ENCODE peak calls at places on chromosomes 12 and 14, in eight cellular contexts. One of them, this sample, is unnamed.
A peak's percentile ranks its signal among the peaks of the same experiment; 100 is the strongest.

GRCh38 chr14:59150990-59151389 is 37.5 kb upstream of the DAAM1 start:
- DNase-seq in NCI-H446 treated with DMSO at 0.1 percent for 48 hours: no peak
- DNase-seq in tibial artery: peak; percentile 30
- DNase-seq in midbrain: peak; percentile 2
- DNase-seq in NCI-H1105: no peak
- DNase-seq in heart left ventricle: no peak
- DNase-seq in activated CD8-positive, alpha-beta memory T cell treated with anti-CD3 and anti-CD28 coated beads, Interleukin-2, amount 50 U/mL, for 48 hours: no peak
- DNase-seq in Calu3: no peak
- DNase-seq in this sample: no peak

GRCh38 chr12:17875230-17875629 is 214.8 kb downstream of the RERGL start:
- DNase-seq in NCI-H446 treated with DMSO at 0.1 percent for 48 hours: no peak
- DNase-seq in tibial artery: no peak
- DNase-seq in midbrain: no peak
- DNase-seq in NCI-H1105: no peak
- DNase-seq in heart left ventricle: no peak
- DNase-seq in activated CD8-positive, alpha-beta memory T cell treated with anti-CD3 and anti-CD28 coated beads, Interleukin-2, amount 50 U/mL, for 48 hours: no peak
- DNase-seq in Calu3: no peak
- DNase-seq in this sample: no peak

GRCh38 chr14:67766035-67766680 is 50.2 kb downstream of the ZFYVE26 start:
- DNase-seq in NCI-H446 treated with DMSO at 0.1 percent for 48 hours: no peak
- DNase-seq in tibial artery: peak; percentile 24
- DNase-seq in midbrain: peak; percentile 28
- DNase-seq in NCI-H1105: no peak
- DNase-seq in heart left ventricle: no peak
- DNase-seq in activated CD8-positive, alpha-beta memory T cell treated with anti-CD3 and anti-CD28 coated beads, Interleukin-2, amount 50 U/mL, for 48 hours: no peak
- DNase-seq in Calu3: no peak
- DNase-seq in this sample: no peak

GRCh38 chr14:104678901-104679705 is 10.3 kb upstream of the INF2 start:
- DNase-seq in NCI-H446 treated with DMSO at 0.1 percent for 48 hours: no peak
- DNase-seq in tibial artery: no peak
- DNase-seq in midbrain: peak; percentile 63
- DNase-seq in NCI-H1105: no peak
- DNase-seq in heart left ventricle: peak; percentile 64
- DNase-seq in activated CD8-positive, alpha-beta memory T cell treated with anti-CD3 and anti-CD28 coated beads, Interleukin-2, amount 50 U/mL, for 48 hours: no peak
- DNase-seq in Calu3: no peak
- DNase-seq in this sample: no peak

GRCh38 chr12:49413796-49414195 is 46.5 kb downstream of the SPATS2 start:
- DNase-seq in NCI-H446 treated with DMSO at 0.1 percent for 48 hours: no peak
- DNase-seq in tibial artery: no peak
- DNase-seq in midbrain: no peak
- DNase-seq in NCI-H1105: no peak
- DNase-seq in heart left ventricle: no peak
- DNase-seq in activated CD8-positive, alpha-beta memory T cell treated with anti-CD3 and anti-CD28 coated beads, Interleukin-2, amount 50 U/mL, for 48 hours: no peak
- DNase-seq in Calu3: no peak
- DNase-seq in this sample: no peak

GRCh38 chr14:69861170-69861569 is 18.0 kb upstream of the SMOC1 start:
- DNase-seq in NCI-H446 treated with DMSO at 0.1 percent for 48 hours: no peak
- DNase-seq in tibial artery: no peak
- DNase-seq in midbrain: no peak
- DNase-seq in NCI-H1105: no peak
- DNase-seq in heart left ventricle: no peak
- DNase-seq in activated CD8-positive, alpha-beta memory T cell treated with anti-CD3 and anti-CD28 coated beads, Interleukin-2, amount 50 U/mL, for 48 hours: no peak
- DNase-seq in Calu3: no peak
- DNase-seq in this sample: no peak

GRCh38 chr12:685388-685787 is 22.1 kb upstream of the NINJ2 start:
- DNase-seq in NCI-H446 treated with DMSO at 0.1 percent for 48 hours: no peak
- DNase-seq in tibial artery: no peak
- DNase-seq in midbrain: no peak
- DNase-seq in NCI-H1105: no peak
- DNase-seq in heart left ventricle: no peak
- DNase-seq in activated CD8-positive, alpha-beta memory T cell treated with anti-CD3 and anti-CD28 coated beads, Interleukin-2, amount 50 U/mL, for 48 hours: peak; percentile 71
- DNase-seq in Calu3: no peak
- DNase-seq in this sample: no peak

GRCh38 chr12:91511795-91512420 is 329.3 kb upstream of the DCN start:
- DNase-seq in NCI-H446 treated with DMSO at 0.1 percent for 48 hours: no peak
- DNase-seq in tibial artery: no peak
- DNase-seq in midbrain: no peak
- DNase-seq in NCI-H1105: no peak
- DNase-seq in heart left ventricle: no peak
- DNase-seq in activated CD8-positive, alpha-beta memory T cell treated with anti-CD3 and anti-CD28 coated beads, Interleukin-2, amount 50 U/mL, for 48 hours: no peak
- DNase-seq in Calu3: no peak
- DNase-seq in this sample: no peak

GRCh38 chr12:50505945-50506344 is 1.2 kb downstream of the DIP2B start:
- DNase-seq in NCI-H446 treated with DMSO at 0.1 percent for 48 hours: no peak
- DNase-seq in tibial artery: peak; percentile 58
- DNase-seq in midbrain: peak; percentile 94
- DNase-seq in NCI-H1105: no peak
- DNase-seq in heart left ventricle: no peak
- DNase-seq in activated CD8-positive, alpha-beta memory T cell treated with anti-CD3 and anti-CD28 coated beads, Interleukin-2, amount 50 U/mL, for 48 hours: no peak
- DNase-seq in Calu3: no peak
- DNase-seq in this sample: no peak

GRCh38 chr14:101069666-101070362 is 166.3 kb upstream of the RTL1 start:
- DNase-seq in NCI-H446 treated with DMSO at 0.1 percent for 48 hours: no peak
- DNase-seq in tibial artery: peak; percentile 10
- DNase-seq in midbrain: no peak
- DNase-seq in NCI-H1105: no peak
- DNase-seq in heart left ventricle: peak; percentile 27
- DNase-seq in activated CD8-positive, alpha-beta memory T cell treated with anti-CD3 and anti-CD28 coated beads, Interleukin-2, amount 50 U/mL, for 48 hours: peak; percentile 25
- DNase-seq in Calu3: no peak
- DNase-seq in this sample: no peak

GRCh38 chr12:127025545-127025944 is 1241.4 kb upstream of the TMEM132C start:
- DNase-seq in NCI-H446 treated with DMSO at 0.1 percent for 48 hours: no peak
- DNase-seq in tibial artery: no peak
- DNase-seq in midbrain: no peak
- DNase-seq in NCI-H1105: no peak
- DNase-seq in heart left ventricle: no peak
- DNase-seq in activated CD8-positive, alpha-beta memory T cell treated with anti-CD3 and anti-CD28 coated beads, Interleukin-2, amount 50 U/mL, for 48 hours: no peak
- DNase-seq in Calu3: no peak
- DNase-seq in this sample: no peak

GRCh38 chr14:22560638-22561365 is 28.2 kb downstream of the DAD1 start:
- DNase-seq in NCI-H446 treated with DMSO at 0.1 percent for 48 hours: no peak
- DNase-seq in tibial artery: no peak
- DNase-seq in midbrain: no peak
- DNase-seq in NCI-H1105: no peak
- DNase-seq in heart left ventricle: no peak
- DNase-seq in activated CD8-positive, alpha-beta memory T cell treated with anti-CD3 and anti-CD28 coated beads, Interleukin-2, amount 50 U/mL, for 48 hours: peak; percentile 71
- DNase-seq in Calu3: peak; percentile 47
- DNase-seq in this sample: no peak

GRCh38 chr12:21416611-21417121 is 20.8 kb upstream of the PYROXD1 start:
- DNase-seq in NCI-H446 treated with DMSO at 0.1 percent for 48 hours: no peak
- DNase-seq in tibial artery: no peak
- DNase-seq in midbrain: no peak
- DNase-seq in NCI-H1105: no peak
- DNase-seq in heart left ventricle: no peak
- DNase-seq in activated CD8-positive, alpha-beta memory T cell treated with anti-CD3 and anti-CD28 coated beads, Interleukin-2, amount 50 U/mL, for 48 hours: no peak
- DNase-seq in Calu3: no peak
- DNase-seq in this sample: no peak

GRCh38 chr12:52151859-52152783 is 39.7 kb downstream of the KRT80 start:
- DNase-seq in NCI-H446 treated with DMSO at 0.1 percent for 48 hours: no peak
- DNase-seq in tibial artery: peak; percentile 63
- DNase-seq in midbrain: peak; percentile 7
- DNase-seq in NCI-H1105: no peak
- DNase-seq in heart left ventricle: peak; percentile 85
- DNase-seq in activated CD8-positive, alpha-beta memory T cell treated with anti-CD3 and anti-CD28 coated beads, Interleukin-2, amount 50 U/mL, for 48 hours: peak; percentile 87
- DNase-seq in Calu3: peak; percentile 79
- DNase-seq in this sample: peak; percentile 5

GRCh38 chr12:76611533-76611932 is 52.0 kb upstream of the OSBPL8 start:
- DNase-seq in NCI-H446 treated with DMSO at 0.1 percent for 48 hours: no peak
- DNase-seq in tibial artery: no peak
- DNase-seq in midbrain: no peak
- DNase-seq in NCI-H1105: no peak
- DNase-seq in heart left ventricle: no peak
- DNase-seq in activated CD8-positive, alpha-beta memory T cell treated with anti-CD3 and anti-CD28 coated beads, Interleukin-2, amount 50 U/mL, for 48 hours: no peak
- DNase-seq in Calu3: no peak
- DNase-seq in this sample: no peak

GRCh38 chr12:16189849-16190248 is 87.6 kb downstream of the SLC15A5 start:
- DNase-seq in NCI-H446 treated with DMSO at 0.1 percent for 48 hours: peak; percentile 2
- DNase-seq in tibial artery: no peak
- DNase-seq in midbrain: peak; percentile 13
- DNase-seq in NCI-H1105: peak; percentile 4
- DNase-seq in heart left ventricle: no peak
- DNase-seq in activated CD8-positive, alpha-beta memory T cell treated with anti-CD3 and anti-CD28 coated beads, Interleukin-2, amount 50 U/mL, for 48 hours: no peak
- DNase-seq in Calu3: no peak
- DNase-seq in this sample: peak; percentile 3

GRCh38 chr14:37573355-37573754 is 21.7 kb downstream of the FOXA1 start:
- DNase-seq in NCI-H446 treated with DMSO at 0.1 percent for 48 hours: no peak
- DNase-seq in tibial artery: no peak
- DNase-seq in midbrain: no peak
- DNase-seq in NCI-H1105: no peak
- DNase-seq in heart left ventricle: no peak
- DNase-seq in activated CD8-positive, alpha-beta memory T cell treated with anti-CD3 and anti-CD28 coated beads, Interleukin-2, amount 50 U/mL, for 48 hours: no peak
- DNase-seq in Calu3: no peak
- DNase-seq in this sample: no peak

GRCh38 chr12:124398578-124399227 is 103.8 kb downstream of the RFLNA start:
- DNase-seq in NCI-H446 treated with DMSO at 0.1 percent for 48 hours: no peak
- DNase-seq in tibial artery: peak; percentile 95
- DNase-seq in midbrain: no peak
- DNase-seq in NCI-H1105: no peak
- DNase-seq in heart left ventricle: no peak
- DNase-seq in activated CD8-positive, alpha-beta memory T cell treated with anti-CD3 and anti-CD28 coated beads, Interleukin-2, amount 50 U/mL, for 48 hours: no peak
- DNase-seq in Calu3: no peak
- DNase-seq in this sample: no peak

GRCh38 chr14:47675489-47676300 is at the start of gene MDGA2:
- DNase-seq in NCI-H446 treated with DMSO at 0.1 percent for 48 hours: no peak
- DNase-seq in tibial artery: no peak
- DNase-seq in midbrain: peak; percentile 21
- DNase-seq in NCI-H1105: peak; percentile 71
- DNase-seq in heart left ventricle: no peak
- DNase-seq in activated CD8-positive, alpha-beta memory T cell treated with anti-CD3 and anti-CD28 coated beads, Interleukin-2, amount 50 U/mL, for 48 hours: peak; percentile 49
- DNase-seq in Calu3: no peak
- DNase-seq in this sample: no peak

GRCh38 chr14:105153331-105153731 is 15.2 kb downstream of the JAG2 start:
- DNase-seq in NCI-H446 treated with DMSO at 0.1 percent for 48 hours: no peak
- DNase-seq in tibial artery: no peak
- DNase-seq in midbrain: no peak
- DNase-seq in NCI-H1105: no peak
- DNase-seq in heart left ventricle: peak; percentile 80
- DNase-seq in activated CD8-positive, alpha-beta memory T cell treated with anti-CD3 and anti-CD28 coated beads, Interleukin-2, amount 50 U/mL, for 48 hours: no peak
- DNase-seq in Calu3: no peak
- DNase-seq in this sample: no peak

GRCh38 chr14:104138098-104138890 is at the start of gene KIF26A:
- DNase-seq in NCI-H446 treated with DMSO at 0.1 percent for 48 hours: peak; percentile 91
- DNase-seq in tibial artery: no peak
- DNase-seq in midbrain: no peak
- DNase-seq in NCI-H1105: peak; percentile 73
- DNase-seq in heart left ventricle: peak; percentile 75
- DNase-seq in activated CD8-positive, alpha-beta memory T cell treated with anti-CD3 and anti-CD28 coated beads, Interleukin-2, amount 50 U/mL, for 48 hours: peak; percentile 71
- DNase-seq in Calu3: no peak
- DNase-seq in this sample: peak; percentile 93

GRCh38 chr12:67268335-67268895 is 743 bp upstream of the CAND1 start:
- DNase-seq in NCI-H446 treated with DMSO at 0.1 percent for 48 hours: peak; percentile 99
- DNase-seq in tibial artery: peak; percentile 95
- DNase-seq in midbrain: peak; percentile 99
- DNase-seq in NCI-H1105: peak; percentile 96
- DNase-seq in heart left ventricle: peak; percentile 77
- DNase-seq in activated CD8-positive, alpha-beta memory T cell treated with anti-CD3 and anti-CD28 coated beads, Interleukin-2, amount 50 U/mL, for 48 hours: peak; percentile 81
- DNase-seq in Calu3: peak; percentile 91
- DNase-seq in this sample: peak; percentile 95

GRCh38 chr12:114221976-114222630 is 183.8 kb downstream of the TBX5 start:
- DNase-seq in NCI-H446 treated with DMSO at 0.1 percent for 48 hours: no peak
- DNase-seq in tibial artery: no peak
- DNase-seq in midbrain: no peak
- DNase-seq in NCI-H1105: no peak
- DNase-seq in heart left ventricle: no peak
- DNase-seq in activated CD8-positive, alpha-beta memory T cell treated with anti-CD3 and anti-CD28 coated beads, Interleukin-2, amount 50 U/mL, for 48 hours: no peak
- DNase-seq in Calu3: no peak
- DNase-seq in this sample: no peak

GRCh38 chr14:24996930-24997329 is 53.0 kb downstream of the STXBP6 start:
- DNase-seq in NCI-H446 treated with DMSO at 0.1 percent for 48 hours: no peak
- DNase-seq in tibial artery: no peak
- DNase-seq in midbrain: no peak
- DNase-seq in NCI-H1105: no peak
- DNase-seq in heart left ventricle: no peak
- DNase-seq in activated CD8-positive, alpha-beta memory T cell treated with anti-CD3 and anti-CD28 coated beads, Interleukin-2, amount 50 U/mL, for 48 hours: no peak
- DNase-seq in Calu3: no peak
- DNase-seq in this sample: no peak

GRCh38 chr12:89243786-89244185 is 108.5 kb downstream of the DUSP6 start:
- DNase-seq in NCI-H446 treated with DMSO at 0.1 percent for 48 hours: no peak
- DNase-seq in tibial artery: no peak
- DNase-seq in midbrain: no peak
- DNase-seq in NCI-H1105: no peak
- DNase-seq in heart left ventricle: no peak
- DNase-seq in activated CD8-positive, alpha-beta memory T cell treated with anti-CD3 and anti-CD28 coated beads, Interleukin-2, amount 50 U/mL, for 48 hours: no peak
- DNase-seq in Calu3: no peak
- DNase-seq in this sample: no peak

GRCh38 chr12:99455350-99456037 is 192.1 kb upstream of the GARIN6 start:
- DNase-seq in NCI-H446 treated with DMSO at 0.1 percent for 48 hours: no peak
- DNase-seq in tibial artery: no peak
- DNase-seq in midbrain: no peak
- DNase-seq in NCI-H1105: no peak
- DNase-seq in heart left ventricle: no peak
- DNase-seq in activated CD8-positive, alpha-beta memory T cell treated with anti-CD3 and anti-CD28 coated beads, Interleukin-2, amount 50 U/mL, for 48 hours: no peak
- DNase-seq in Calu3: peak; percentile 40
- DNase-seq in this sample: no peak

GRCh38 chr12:65540140-65540539 is 261.7 kb downstream of the MSRB3 start:
- DNase-seq in NCI-H446 treated with DMSO at 0.1 percent for 48 hours: no peak
- DNase-seq in tibial artery: no peak
- DNase-seq in midbrain: no peak
- DNase-seq in NCI-H1105: no peak
- DNase-seq in heart left ventricle: no peak
- DNase-seq in activated CD8-positive, alpha-beta memory T cell treated with anti-CD3 and anti-CD28 coated beads, Interleukin-2, amount 50 U/mL, for 48 hours: no peak
- DNase-seq in Calu3: no peak
- DNase-seq in this sample: no peak

GRCh38 chr14:53215101-53215500 is 62.0 kb upstream of the DDHD1 start:
- DNase-seq in NCI-H446 treated with DMSO at 0.1 percent for 48 hours: no peak
- DNase-seq in tibial artery: no peak
- DNase-seq in midbrain: no peak
- DNase-seq in NCI-H1105: no peak
- DNase-seq in heart left ventricle: no peak
- DNase-seq in activated CD8-positive, alpha-beta memory T cell treated with anti-CD3 and anti-CD28 coated beads, Interleukin-2, amount 50 U/mL, for 48 hours: no peak
- DNase-seq in Calu3: no peak
- DNase-seq in this sample: no peak